ENCODE peak calls at places on chromosomes 6 and 20, in nine cellular contexts. L is heart right ventricle; F is IMR-90; J is PC-3; D is astrocyte; H is CD8-positive, alpha-beta T cell; W is body of pancreas; R is GM06990; Z is dorsolateral prefrontal cortex. U is an unnamed sample. For H3K27me3, the result is how much of the 10 kb centered on the place peaks cover.

GRCh38 chr6:7939186-7939863 is 28.7 kb upstream of the TXNDC5 start:
- DNase-seq in F (no peak), D (no peak), L (no peak), W (no peak), J (no peak), R (peak), H (no peak), Z (no peak), U (no peak)

GRCh38 chr20:38649275-38649891 is 47.8 kb downstream of the ARHGAP40 start:
- DNase-seq in F (no peak), L (no peak), Z (no peak), D (peak), H (no peak), J (peak), W (no peak), R (no peak), U (no peak)

GRCh38 chr6:31829633-31830492 is 2.3 kb downstream of the HSPA1B start:
- DNase-seq in W (peak), F (peak), L (no peak), D (no peak), J (peak), H (no peak), Z (no peak), R (no peak), U (no peak)

GRCh38 chr6:18207949-18208348 is 52.7 kb downstream of the KDM1B start:
- DNase-seq in W (no peak), H (no peak), R (no peak), D (no peak), F (no peak), J (no peak), L (no peak), Z (no peak), U (no peak)

GRCh38 chr6:114879719-114880118 is 536.9 kb upstream of the HS3ST5 start:
- DNase-seq in L (no peak), W (no peak), H (no peak), F (no peak), Z (no peak), R (no peak), D (no peak), J (no peak), U (no peak)

GRCh38 chr6:69796081-69796626 is 656 bp downstream of the LMBRD1 start:
- DNase-seq in F (peak), Z (peak), L (peak), D (peak), W (peak), H (peak), R (no peak), J (peak), U (no peak)

GRCh38 chr6:97077380-97077779 is 152.9 kb downstream of the KLHL32 start:
- DNase-seq in L (no peak), D (no peak), R (no peak), H (no peak), Z (no peak), J (no peak), F (no peak), W (no peak), U (no peak)

GRCh38 chr6:89984926-89985743 is 90.9 kb downstream of the GJA10 start:
- DNase-seq in D (peak), L (peak), Z (peak), R (no peak), J (no peak), H (no peak), F (peak), W (no peak), U (peak)

GRCh38 chr6:1832844-1833787 is 223.4 kb downstream of the FOXC1 start:
- DNase-seq in W (peak), L (peak), R (no peak), H (no peak), Z (no peak), D (peak), J (peak), F (peak), U (peak)

DNA sequence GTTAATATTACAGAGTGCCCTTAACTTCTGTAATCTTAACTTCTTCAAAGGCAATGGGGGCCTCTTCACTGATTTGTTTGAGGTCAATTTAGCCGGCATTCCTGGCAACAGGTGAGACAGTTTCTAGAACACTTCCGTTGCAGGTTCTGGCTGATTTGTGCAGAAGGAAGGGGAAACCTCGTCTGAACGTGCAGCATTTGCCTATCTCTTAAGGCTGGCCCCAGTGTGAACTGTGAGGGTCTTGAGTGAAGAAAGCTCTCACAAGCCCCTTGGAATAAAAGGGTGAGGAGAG is 3.5 kb upstream of the COL12A1 start:
- DNase-seq in L (no peak), W (no peak), H (no peak), D (no peak), Z (no peak), F (no peak), R (no peak), J (no peak), U (no peak)
- H3K27me3 ChIP-seq in L (under half), W (under half), H (under half), D (under half), Z (under half), F (under half), R (under half), J (under half), U (under half)

GRCh38 chr20:18852318-18852717 is 38.7 kb downstream of the SCP2D1 start:
- DNase-seq in J (no peak), D (no peak), R (no peak), L (no peak), Z (no peak), F (no peak), W (no peak), H (no peak), U (no peak)

GRCh38 chr20:18853946-18854646 is 40.5 kb downstream of the SCP2D1 start:
- DNase-seq in L (no peak), J (no peak), Z (no peak), R (no peak), H (no peak), D (no peak), F (no peak), W (no peak), U (no peak)

GRCh38 chr20:18857640-18858039 is 44.1 kb downstream of the SCP2D1 start:
- DNase-seq in D (peak), Z (no peak), F (peak), L (no peak), R (no peak), J (peak), H (no peak), W (no peak), U (no peak)

GRCh38 chr20:18853216-18853615 is 39.6 kb downstream of the SCP2D1 start:
- DNase-seq in F (no peak), R (no peak), L (no peak), Z (no peak), D (no peak), H (no peak), J (no peak), W (no peak), U (no peak)

GRCh38 chr20:18856873-18857272 is 43.3 kb downstream of the SCP2D1 start:
- DNase-seq in Z (no peak), H (no peak), R (no peak), F (no peak), D (no peak), W (no peak), J (no peak), L (no peak), U (no peak)
- H3K27me3 ChIP-seq in Z (under half), H (under half), R (under half), F (under half), D (under half), W (under half), J (under half), L (under half), U (under half)

GRCh38 chr20:22561965-22562581 is 22.3 kb downstream of the FOXA2 start:
- DNase-seq in H (no peak), J (no peak), Z (no peak), D (no peak), L (no peak), W (no peak), F (no peak), R (no peak), U (no peak)

GRCh38 chr20:22559711-22560305 is 24.6 kb downstream of the FOXA2 start:
- DNase-seq in R (no peak), Z (no peak), J (no peak), L (no peak), W (no peak), D (no peak), H (no peak), F (no peak), U (no peak)

GRCh38 chr20:22563062-22563965 is 21.1 kb downstream of the FOXA2 start:
- DNase-seq in F (no peak), D (no peak), R (no peak), H (no peak), Z (no peak), J (no peak), L (no peak), W (no peak), U (no peak)

GRCh38 chr20:22562620-22563019 is 21.8 kb downstream of the FOXA2 start:
- DNase-seq in J (no peak), H (no peak), Z (no peak), F (no peak), W (no peak), R (no peak), L (no peak), D (no peak), U (no peak)

GRCh38 chr20:22560817-22561216 is 23.6 kb downstream of the FOXA2 start:
- DNase-seq in Z (no peak), F (no peak), W (no peak), H (no peak), R (no peak), D (no peak), J (no peak), L (no peak), U (no peak)
- H3K27me3 ChIP-seq in Z (under half), F (under half), W (under half), H (under half), R (under half), D (under half), J (half or more), L (half or more), U (under half)

DNA sequence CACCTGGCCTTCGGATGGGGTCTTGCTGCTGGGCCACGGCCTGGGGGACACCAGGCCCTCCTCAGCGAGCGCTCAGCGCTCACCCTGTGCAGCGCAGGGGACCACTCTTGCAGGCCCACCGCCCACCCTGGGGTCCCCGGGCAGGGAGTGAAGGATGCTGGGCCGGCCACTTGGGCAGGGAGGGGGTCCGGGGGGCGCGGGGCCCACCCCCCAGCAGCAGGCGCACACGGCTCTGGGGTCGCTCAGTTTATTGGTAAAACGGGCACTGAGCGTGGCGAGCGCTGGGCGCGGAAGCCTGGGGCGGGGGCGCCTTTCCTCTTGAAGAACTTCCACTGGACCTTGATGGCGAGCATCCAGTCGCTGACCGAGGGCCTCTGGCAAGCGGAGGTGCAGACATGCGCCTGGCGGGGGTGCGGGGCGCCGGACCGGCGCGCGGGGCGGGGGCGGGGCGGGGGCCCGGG is 11.1 kb downstream of the EEF1A2 start:
- DNase-seq in R (no peak), F (no peak), W (no peak), J (no peak), L (no peak), H (peak), D (no peak), Z (no peak), U (no peak)
- H3K27me3 ChIP-seq in R (under half), F (under half), W (under half), J (under half), L (under half), H (under half), D (under half), Z (under half), U (under half)

GRCh38 chr20:50129662-50130345 is 16.9 kb upstream of the UBE2V1 start:
- DNase-seq in J (no peak), L (no peak), H (no peak), F (peak), W (no peak), D (no peak), R (no peak), Z (no peak), U (no peak)

GRCh38 chr20:50130346-50130703 is 17.4 kb upstream of the UBE2V1 start:
- DNase-seq in H (no peak), Z (no peak), J (no peak), F (peak), W (no peak), R (no peak), D (no peak), L (no peak), U (no peak)

GRCh38 chr20:50126662-50127061 is 13.7 kb upstream of the UBE2V1 start:
- DNase-seq in F (no peak), D (no peak), W (peak), L (no peak), R (no peak), J (no peak), Z (no peak), H (no peak), U (no peak)

GRCh38 chr20:50127587-50128519 is 14.9 kb upstream of the UBE2V1 start:
- DNase-seq in R (no peak), W (no peak), H (no peak), J (no peak), D (no peak), L (no peak), Z (no peak), F (no peak), U (no peak)

GRCh38 chr20:50128520-50128905 is 15.6 kb upstream of the UBE2V1 start:
- DNase-seq in W (no peak), D (no peak), J (no peak), H (no peak), R (no peak), L (no peak), F (no peak), Z (no peak), U (no peak)
- H3K27me3 ChIP-seq in W (under half), D (under half), J (under half), H (under half), R (under half), L (under half), F (under half), Z (under half), U (under half)

GRCh38 chr6:26322645-26323482 is 42.1 kb upstream of the BTN3A2 start:
- DNase-seq in F (peak), L (peak), D (peak), J (peak), H (peak), R (peak), W (peak), Z (peak), U (no peak)

GRCh38 chr6:26327450-26328264 is 37.3 kb upstream of the BTN3A2 start:
- DNase-seq in Z (peak), D (peak), R (peak), H (peak), L (no peak), J (peak), F (peak), W (no peak), U (no peak)

GRCh38 chr6:26324295-26324727 is 40.7 kb upstream of the BTN3A2 start:
- DNase-seq in J (no peak), H (no peak), R (no peak), W (no peak), L (no peak), Z (no peak), F (no peak), D (no peak), U (no peak)

GRCh38 chr6:26321005-26321404 is 44.0 kb upstream of the BTN3A2 start:
- DNase-seq in H (no peak), R (no peak), L (no peak), D (no peak), Z (no peak), J (no peak), W (no peak), F (no peak), U (no peak)

GRCh38 chr6:26323525-26324294 is 41.3 kb upstream of the BTN3A2 start:
- DNase-seq in Z (no peak), H (no peak), J (no peak), F (no peak), W (no peak), R (no peak), L (no peak), D (no peak), U (no peak)
- H3K27me3 ChIP-seq in Z (under half), H (under half), J (under half), F (under half), W (under half), R (under half), L (under half), D (under half), U (under half)

U was measured in right atrium auricular region.